ENCODE peak calls at places on chromosome 20, in five cellular contexts. K is DMS153, G is choroid plexus epithelial cell, M is IMR-90, Y is left ventricle myocardium superior. O is an unnamed sample.
A peak's percentile ranks its signal among the peaks of the same experiment; 100 is the strongest.

GRCh38 chr20:3712279-3712873 is at the start of gene SIGLEC1:
- DNase-seq in K (no peak), G (no peak), M (no peak), Y (peak; percentile 77), O (no peak)

GRCh38 chr20:3800256-3800877 is 4.3 kb downstream of the CDC25B start:
- DNase-seq in K (no peak), G (no peak), M (no peak), Y (peak; percentile 23), O (no peak)

GRCh38 chr20:64160536-64161495 is 3.4 kb upstream of the MYT1 start:
- DNase-seq in K (peak; percentile 75), G (no peak), M (no peak), Y (peak; percentile 17), O (no peak)

GRCh38 chr20:20393770-20394169 is 25.9 kb downstream of the INSM1 start:
- DNase-seq in K (no peak), G (peak; percentile 69), M (peak; percentile 31), Y (no peak), O (no peak)

GRCh38 chr20:48818481-48818987 is 9.3 kb downstream of the PREX1 start:
- DNase-seq in K (no peak), G (no peak), M (no peak), Y (no peak), O (no peak)

GRCh38 chr20:62782893-62783278 is 13.4 kb upstream of the MRGBP start:
- DNase-seq in K (no peak), G (no peak), M (no peak), Y (peak; percentile 64), O (no peak)

GRCh38 chr20:39210331-39211074 is 248.4 kb downstream of the DHX35 start:
- DNase-seq in K (no peak), G (no peak), M (no peak), Y (no peak), O (no peak)

GRCh38 chr20:6058684-6059295 is 4.9 kb upstream of the LRRN4 start:
- DNase-seq in K (peak; percentile 64), G (peak; percentile 40), M (no peak), Y (no peak), O (peak; percentile 97)

GRCh38 chr20:1334761-1335160 is 5.8 kb upstream of the SDCBP2 start:
- DNase-seq in K (peak; percentile 23), G (no peak), M (no peak), Y (no peak), O (no peak)

O was measured in NCI-H748 treated with DMSO at 0.1 percent for 48 hours.